ENCODE peak calls at places on chromosomes 6 and 20, in eight cellular contexts. R, B, A, I, V, D, Z and L are unnamed samples.

GRCh38 chr6:117545161-117545595 is 57.1 kb downstream of the GOPC start:
- DNase-seq in R (no peak), Z (no peak), B (no peak), I (no peak), V (no peak), A (no peak), D (no peak), L (no peak)

GRCh38 chr6:40325791-40326190 is 261.4 kb downstream of the LRFN2 start:
- DNase-seq in V (no peak), R (no peak), A (no peak), B (no peak), I (no peak), Z (no peak), D (no peak), L (no peak)

GRCh38 chr6:6915219-6915618 is 192.5 kb upstream of the RREB1 start:
- DNase-seq in D (no peak), Z (no peak), A (no peak), B (no peak), R (no peak), I (no peak), V (no peak), L (no peak)

GRCh38 chr6:42404494-42404893 is 47.2 kb downstream of the TRERF1 start:
- DNase-seq in R (peak), Z (no peak), I (peak), B (peak), V (no peak), A (no peak), D (no peak), L (no peak)

GRCh38 chr6:160141001-160141726 is 19.5 kb downstream of the SLC22A1 start:
- DNase-seq in V (no peak), B (no peak), I (peak), R (peak), A (no peak), Z (no peak), D (no peak), L (no peak)

GRCh38 chr20:58614984-58615760 is 35.9 kb upstream of the STX16 start:
- DNase-seq in Z (no peak), V (no peak), A (no peak), D (no peak), I (no peak), R (no peak), B (no peak), L (no peak)

GRCh38 chr20:10332656-10333421 is 101.2 kb downstream of the MKKS start:
- DNase-seq in A (no peak), Z (no peak), D (no peak), R (peak), I (no peak), V (no peak), B (no peak), L (no peak)

GRCh38 chr20:40803381-40803780 is 114.3 kb upstream of the MAFB start:
- DNase-seq in B (no peak), I (no peak), R (no peak), D (no peak), V (no peak), Z (no peak), A (no peak), L (no peak)

GRCh38 chr6:87618531-87618930 is 28.6 kb downstream of the ORC3 start:
- DNase-seq in A (no peak), B (no peak), V (no peak), Z (no peak), D (no peak), I (no peak), R (no peak), L (no peak)

GRCh38 chr6:69349776-69350175 is 447.0 kb downstream of the LMBRD1 start:
- DNase-seq in D (no peak), A (no peak), B (no peak), Z (no peak), I (no peak), V (peak), R (no peak), L (no peak)

GRCh38 chr20:57892471-57892870 is 182.7 kb upstream of the PMEPA1 start:
- DNase-seq in I (no peak), D (no peak), A (no peak), B (no peak), R (no peak), Z (no peak), V (no peak), L (no peak)

GRCh38 chr6:36917541-36918193 is 31.9 kb downstream of the C6orf89 start:
- DNase-seq in I (no peak), D (no peak), R (peak), Z (no peak), V (peak), B (no peak), A (no peak), L (no peak)

GRCh38 chr6:56388414-56388752 is 141.0 kb upstream of the COL21A1 start:
- DNase-seq in B (no peak), D (no peak), I (no peak), A (no peak), Z (no peak), R (no peak), V (no peak), L (no peak)

GRCh38 chr6:168542301-168542700 is 101.3 kb downstream of the SMOC2 start:
- DNase-seq in B (no peak), R (no peak), V (no peak), I (no peak), A (no peak), Z (no peak), D (no peak), L (no peak)

GRCh38 chr6:4957521-4958231 is 46.2 kb downstream of the RPP40 start:
- DNase-seq in Z (no peak), B (no peak), A (no peak), I (no peak), V (no peak), D (no peak), R (no peak), L (no peak)

GRCh38 chr6:5214570-5215052 is 46.1 kb downstream of the LYRM4 start:
- DNase-seq in D (peak), I (peak), R (no peak), Z (peak), B (no peak), V (no peak), A (peak), L (peak)

GRCh38 chr6:16758163-16758975 is 2.9 kb downstream of the ATXN1 start:
- DNase-seq in A (no peak), B (no peak), Z (no peak), D (peak), V (no peak), I (no peak), R (no peak), L (no peak)

GRCh38 chr6:4577406-4577805 is 198.8 kb upstream of the CDYL start:
- DNase-seq in I (peak), B (no peak), V (no peak), A (no peak), R (peak), D (no peak), Z (no peak), L (no peak)

GRCh38 chr6:44471271-44471981 is 83.9 kb downstream of the CDC5L start:
- DNase-seq in Z (no peak), R (no peak), B (no peak), D (no peak), A (no peak), I (no peak), V (no peak), L (peak)

GRCh38 chr20:19257201-19257600 is 44.8 kb downstream of the SLC24A3 start:
- DNase-seq in Z (no peak), A (no peak), V (no peak), I (no peak), D (no peak), B (no peak), R (no peak), L (no peak)

GRCh38 chr6:127519469-127519785 is 292 bp upstream of the MTCL3 start:
- DNase-seq in B (no peak), V (no peak), R (no peak), Z (no peak), D (no peak), A (no peak), I (no peak), L (no peak)

GRCh38 chr20:444117-444516 is 18.2 kb downstream of the TBC1D20 start:
- DNase-seq in V (no peak), Z (no peak), I (no peak), R (no peak), B (no peak), A (no peak), D (no peak), L (no peak)

GRCh38 chr6:101776919-101777350 is 383.4 kb downstream of the GRIK2 start:
- DNase-seq in V (no peak), Z (no peak), B (no peak), A (no peak), I (no peak), D (no peak), R (no peak), L (no peak)

GRCh38 chr20:44651507-44652373 is at the start of gene ADA:
- DNase-seq in D (peak), V (peak), A (peak), B (peak), R (no peak), I (peak), Z (peak), L (no peak)

GRCh38 chr6:169216830-169217229 is 36.8 kb downstream of the THBS2 start:
- DNase-seq in V (no peak), B (no peak), D (no peak), I (no peak), R (peak), A (peak), Z (no peak), L (no peak)

GRCh38 chr6:83708546-83708969 is 343 bp downstream of the SNAP91 start:
- DNase-seq in A (peak), B (no peak), D (peak), R (no peak), I (no peak), Z (peak), V (no peak), L (peak)

GRCh38 chr6:168210239-168211107 is 109.1 kb downstream of the DACT2 start:
- DNase-seq in V (no peak), R (no peak), D (no peak), I (no peak), Z (no peak), B (no peak), A (no peak), L (no peak)

GRCh38 chr20:63767456-63767855 is 27.9 kb downstream of the SLC2A4RG start:
- DNase-seq in V (no peak), Z (no peak), I (no peak), D (no peak), A (no peak), B (no peak), R (no peak), L (no peak)

GRCh38 chr6:21769405-21769851 is 175.9 kb downstream of the SOX4 start:
- DNase-seq in R (peak), Z (no peak), D (no peak), V (no peak), A (no peak), B (no peak), I (peak), L (no peak)
- TF ChIP-seq CTCF in R (no peak), Z (no peak), D (no peak), V (no peak), A (no peak), B (no peak), I (no peak), L (no peak)

DNA sequence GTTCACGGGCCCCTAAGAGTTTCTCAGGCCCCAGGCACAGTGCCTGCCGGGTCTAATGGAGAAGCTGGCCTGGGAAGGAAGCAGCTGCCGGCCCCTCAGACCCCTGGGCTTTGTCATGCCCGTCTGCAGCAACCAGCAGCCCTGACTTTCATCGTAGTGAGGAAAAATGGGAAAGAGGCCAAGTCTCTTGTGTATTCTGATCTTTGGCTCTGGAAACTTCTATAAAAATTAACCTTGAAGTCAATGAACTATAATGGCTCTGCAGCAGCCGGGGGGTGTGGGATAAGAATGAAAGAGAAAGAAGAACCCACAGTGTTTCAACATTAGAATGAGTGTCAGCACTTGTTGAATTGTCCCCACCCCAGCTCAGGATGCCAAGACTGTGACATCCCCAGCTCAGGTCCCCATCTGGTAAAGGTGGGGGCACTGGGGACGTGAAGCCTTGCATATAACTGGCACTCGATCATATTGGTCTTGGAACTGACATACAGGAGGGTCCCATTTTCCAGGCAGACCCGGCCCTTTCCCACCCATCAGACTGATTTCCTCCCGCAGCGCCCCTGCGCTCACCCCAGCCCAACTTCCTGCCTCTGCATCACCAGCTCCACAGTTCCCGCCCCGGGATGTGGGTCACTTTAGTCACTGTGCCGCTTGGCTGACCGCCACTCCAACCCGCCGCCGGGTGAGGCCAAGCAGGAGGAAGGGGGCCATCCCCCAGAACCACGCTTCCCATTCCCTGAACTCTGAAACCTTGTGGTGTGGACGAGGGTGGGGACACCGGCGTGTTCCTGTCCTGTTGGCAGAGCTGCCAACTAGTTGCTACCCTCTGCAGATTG is 12.7 kb downstream of the TGM2 start:
- DNase-seq in I (peak), D (peak), V (peak), Z (no peak), R (no peak), A (peak), B (peak), L (no peak)
- TF ChIP-seq CTCF in I (no peak), D (no peak), V (no peak), Z (no peak), R (no peak), A (no peak), B (no peak), L (no peak)

GRCh38 chr20:50338479-50339195 is 148.0 kb downstream of the CEBPB start:
- DNase-seq in A (no peak), D (no peak), R (no peak), I (no peak), Z (no peak), V (no peak), B (no peak), L (no peak)
- TF ChIP-seq CTCF in A (no peak), D (no peak), R (no peak), I (no peak), Z (no peak), V (no peak), B (no peak), L (peak)

DNA sequence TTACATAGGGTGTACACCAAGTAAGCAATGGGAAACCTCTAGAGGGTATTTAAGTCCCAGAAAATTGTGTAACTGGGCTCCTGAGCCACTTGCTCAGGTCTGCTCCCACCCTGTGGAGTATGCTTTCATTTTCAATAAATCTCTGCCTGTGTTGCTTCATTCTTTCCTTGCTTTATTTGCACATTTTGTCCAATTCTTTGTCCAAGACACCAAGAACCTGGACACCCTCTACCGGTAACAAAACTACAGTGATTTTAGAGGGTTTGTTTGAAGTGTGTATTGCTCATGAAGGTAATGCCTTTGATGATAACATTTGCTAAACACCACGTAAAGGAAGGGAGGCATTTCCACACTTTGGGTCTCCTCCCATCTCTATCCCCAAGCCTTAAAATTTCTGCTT is 46.2 kb downstream of the MYB start:
- DNase-seq in A (no peak), R (no peak), D (no peak), Z (no peak), I (no peak), V (no peak), B (no peak), L (no peak)
- TF ChIP-seq CTCF in A (no peak), R (no peak), D (no peak), Z (no peak), I (no peak), V (no peak), B (no peak), L (no peak)

DNA sequence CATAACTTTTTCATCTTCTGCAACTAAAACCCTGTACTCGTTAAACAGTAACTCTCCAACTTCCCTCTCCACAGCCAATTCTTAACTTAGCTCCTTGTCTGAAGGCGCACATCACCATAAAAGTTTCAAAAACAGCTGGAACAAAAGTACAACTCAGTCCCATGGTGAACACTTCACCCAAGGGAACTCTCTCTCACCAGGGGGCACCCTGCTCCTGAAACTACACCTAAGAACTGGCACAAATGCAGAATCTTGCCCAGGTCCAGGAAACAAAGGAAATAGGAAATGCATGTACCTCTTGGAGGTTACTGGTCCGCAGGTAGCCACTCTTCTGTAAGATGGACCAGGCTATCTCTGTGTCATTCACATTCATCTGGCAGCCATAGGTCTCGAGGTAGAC is 6.6 kb downstream of the CDK5RAP1 start:
- DNase-seq in A (no peak), Z (no peak), B (no peak), R (no peak), V (no peak), I (no peak), D (no peak), L (no peak)
- TF ChIP-seq CTCF in A (no peak), Z (no peak), B (peak), R (no peak), V (no peak), I (peak), D (no peak), L (no peak)

GRCh38 chr6:30462482-30462881 is 26.8 kb upstream of the HLA-E start:
- DNase-seq in A (no peak), B (no peak), V (no peak), R (no peak), I (no peak), D (no peak), Z (no peak), L (no peak)

GRCh38 chr6:30463242-30463641 is 26.1 kb upstream of the HLA-E start:
- DNase-seq in Z (no peak), V (no peak), D (no peak), R (no peak), I (no peak), B (no peak), A (no peak), L (no peak)

GRCh38 chr6:30465582-30466306 is 23.6 kb upstream of the HLA-E start:
- DNase-seq in B (no peak), Z (no peak), D (no peak), I (no peak), V (no peak), A (no peak), R (no peak), L (no peak)

GRCh38 chr6:30461055-30461454 is 28.3 kb upstream of the HLA-E start:
- DNase-seq in R (no peak), V (no peak), B (no peak), I (no peak), Z (no peak), A (no peak), D (no peak), L (no peak)

DNA sequence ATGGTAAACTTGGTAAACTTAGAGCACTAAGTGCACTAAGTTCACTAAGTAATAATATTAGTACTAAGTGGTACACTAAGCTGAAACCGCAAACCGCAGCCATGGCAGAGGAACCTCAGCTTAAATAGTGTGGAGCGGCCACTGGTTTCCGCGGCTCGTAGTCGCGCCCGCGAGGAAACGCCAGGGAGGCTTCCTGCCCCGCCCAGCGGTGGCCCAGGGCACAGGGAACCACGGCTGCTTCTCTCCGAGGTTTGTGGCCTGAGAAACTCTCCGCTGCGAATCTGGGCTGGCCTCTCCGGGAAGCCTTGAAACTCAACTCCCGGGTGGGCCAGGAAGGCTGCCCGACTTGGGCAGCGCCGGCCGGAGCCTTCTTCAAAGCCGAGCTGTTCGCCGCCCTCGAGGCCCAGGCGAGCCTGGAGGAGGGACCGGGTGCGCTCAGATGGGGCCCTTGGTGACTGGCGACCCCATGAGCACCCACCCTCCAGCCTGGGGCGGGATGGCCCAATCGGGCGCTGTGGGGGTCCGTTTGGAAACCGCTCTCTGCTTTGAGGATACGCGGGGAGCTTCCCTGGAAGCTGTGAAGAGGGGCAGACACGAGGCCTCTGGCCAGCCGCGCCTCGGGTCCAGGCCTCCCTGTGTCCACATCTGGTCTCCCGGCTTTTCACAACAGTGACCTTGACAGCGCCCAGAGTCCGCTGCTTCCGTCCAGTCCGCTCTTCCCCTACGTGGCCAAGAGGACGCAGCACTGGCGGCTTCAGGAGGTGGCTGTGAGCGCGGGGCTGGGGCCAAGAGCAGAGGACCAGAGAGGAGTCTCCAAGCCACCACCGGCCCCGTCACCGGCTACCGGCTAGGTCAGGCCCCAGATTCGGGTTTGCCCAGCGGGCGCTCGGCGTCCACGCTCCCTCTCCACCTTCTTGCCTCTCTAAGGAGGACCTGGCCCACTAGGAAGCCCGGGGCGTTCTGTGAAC is 25.4 kb upstream of the HLA-E start:
- DNase-seq in B (no peak), D (peak), A (no peak), R (no peak), Z (no peak), I (no peak), V (peak), L (no peak)
- TF ChIP-seq CTCF in B (no peak), D (no peak), A (no peak), R (no peak), Z (no peak), I (no peak), V (no peak), L (no peak)

DNA sequence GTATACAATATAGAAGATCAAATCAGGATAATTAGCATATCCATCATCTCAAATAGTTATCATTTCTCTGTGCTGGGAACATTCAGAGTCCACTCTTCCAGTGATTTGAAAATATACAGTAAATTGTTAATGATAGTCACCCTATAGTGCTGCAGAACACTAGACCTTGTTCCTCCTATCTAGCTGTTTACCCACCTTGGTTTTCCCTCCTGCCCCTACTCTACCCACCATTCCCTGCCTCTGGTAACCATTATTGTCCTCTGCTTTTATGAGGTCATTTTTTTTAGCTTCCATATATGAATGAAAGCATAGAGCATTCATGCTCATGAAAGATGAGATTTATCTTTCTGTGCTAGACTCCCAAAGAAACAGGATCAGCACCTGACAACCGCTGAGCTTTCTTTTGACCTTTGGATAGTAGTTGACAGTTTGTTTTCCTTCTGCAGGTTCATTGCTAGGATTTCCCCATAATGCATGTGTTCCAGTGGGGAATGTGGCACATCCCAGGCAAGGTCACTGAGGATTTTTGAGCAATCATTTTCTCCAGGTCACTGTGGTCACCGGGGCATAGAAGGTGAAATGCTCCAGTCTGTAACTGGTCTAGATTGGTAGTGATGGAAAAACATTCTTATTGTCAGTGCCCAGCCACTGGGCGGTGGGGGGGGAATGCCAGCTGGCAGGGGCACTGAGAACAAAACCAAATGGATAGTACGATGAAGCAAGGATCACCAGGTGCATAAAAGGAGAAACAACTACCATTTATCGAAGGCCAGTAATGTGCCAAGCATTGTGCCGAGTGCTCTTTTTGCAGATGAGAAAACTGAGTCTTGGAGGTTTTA is 33.6 kb upstream of the BCAS1 start:
- DNase-seq in D (no peak), I (no peak), R (no peak), Z (no peak), B (no peak), V (no peak), A (no peak), L (no peak)
- TF ChIP-seq CTCF in D (peak), I (no peak), R (no peak), Z (peak), B (no peak), V (no peak), A (no peak), L (no peak)